ENCODE peak calls at places on chromosomes 6 and 20, in four cellular contexts. C is HL-60, Q is mucosa of descending colon, D is GM10248. U is an unnamed sample.

GRCh38 chr6:109478848-109479624 is 4.0 kb downstream of the ZBTB24 start:
- DNase-seq in D (no peak), C (no peak), Q (no peak), U (no peak)

GRCh38 chr20:51533291-51534172 is 9.0 kb downstream of the NFATC2 start:
- DNase-seq in C (no peak), Q (no peak), D (no peak), U (no peak)

GRCh38 chr6:132607544-132608233 is 16.4 kb downstream of the TAAR2 start:
- DNase-seq in Q (no peak), D (no peak), C (no peak), U (no peak)

GRCh38 chr6:28355743-28356665 is 6.3 kb downstream of the ZKSCAN3 start:
- DNase-seq in C (peak), Q (peak), D (peak), U (peak)

GRCh38 chr6:26327450-26328264 is 37.3 kb upstream of the BTN3A2 start:
- DNase-seq in C (no peak), D (no peak), Q (no peak), U (no peak)

GRCh38 chr20:22430746-22431168 is 153.6 kb downstream of the FOXA2 start:
- DNase-seq in D (no peak), Q (no peak), C (no peak), U (no peak)

GRCh38 chr20:63151554-63152321 is 64.2 kb downstream of the YTHDF1 start:
- DNase-seq in C (no peak), Q (peak), D (no peak), U (no peak)

GRCh38 chr6:107657755-107658461 is 166.2 kb downstream of the SCML4 start:
- DNase-seq in C (peak), Q (peak), D (peak), U (peak)

GRCh38 chr20:4401601-4402000 is 320.1 kb upstream of the PRND start:
- DNase-seq in C (no peak), D (no peak), Q (no peak), U (no peak)

GRCh38 chr6:57822896-57823358 is 505.5 kb downstream of the PRIM2 start:
- DNase-seq in D (no peak), Q (no peak), C (no peak), U (no peak)

GRCh38 chr6:14187408-14187807 is 69.8 kb downstream of the CD83 start:
- DNase-seq in D (no peak), C (no peak), Q (no peak), U (no peak)

GRCh38 chr6:151372164-151372563 is 19.2 kb downstream of the ZBTB2 start:
- DNase-seq in Q (no peak), D (no peak), C (no peak), U (no peak)

GRCh38 chr6:144595266-144595665 is 310.1 kb downstream of the UTRN start:
- DNase-seq in C (no peak), D (no peak), Q (no peak), U (no peak)

GRCh38 chr6:36378936-36379335 is 8.5 kb downstream of the ETV7 start:
- DNase-seq in D (no peak), Q (no peak), C (no peak), U (no peak)

GRCh38 chr6:149766156-149766768 is 16.7 kb downstream of the PCMT1 start:
- DNase-seq in D (no peak), C (no peak), Q (no peak), U (no peak)

GRCh38 chr6:128437685-128438084 is 82.7 kb downstream of the PTPRK start:
- DNase-seq in C (no peak), D (no peak), Q (no peak), U (no peak)

GRCh38 chr6:33390173-33390572 is 1.4 kb upstream of the KIFC1 start:
- DNase-seq in Q (no peak), C (no peak), D (no peak), U (no peak)

GRCh38 chr20:64065973-64066341 is 3.0 kb downstream of the TCEA2 start:
- DNase-seq in C (no peak), D (peak), Q (no peak), U (peak)

GRCh38 chr6:155595264-155595663 is 139.6 kb upstream of the NOX3 start:
- DNase-seq in D (no peak), C (no peak), Q (no peak), U (no peak)

GRCh38 chr20:40008177-40008576 is 680.9 kb downstream of the MAFB start:
- DNase-seq in Q (no peak), C (no peak), D (no peak), U (no peak)

GRCh38 chr6:23414204-23414501 is 711.9 kb upstream of the NRSN1 start:
- DNase-seq in D (peak), C (no peak), Q (no peak), U (peak)

GRCh38 chr6:151784441-151785214 is 22.9 kb upstream of the ESR1 start:
- DNase-seq in C (no peak), D (no peak), Q (no peak), U (no peak)

GRCh38 chr20:33667245-33668086 is 723 bp downstream of the ACTL10 start:
- DNase-seq in D (peak), Q (peak), C (peak), U (peak)

GRCh38 chr20:62590301-62591121 is 51.8 kb upstream of the SLCO4A1 start:
- DNase-seq in D (no peak), C (no peak), Q (no peak), U (no peak)

GRCh38 chr6:79466222-79466834 is 70.9 kb downstream of the LCA5 start:
- DNase-seq in C (no peak), Q (no peak), D (peak), U (peak)

GRCh38 chr6:43076093-43076927 is at the start of gene PTK7:
- DNase-seq in C (peak), Q (no peak), D (no peak), U (peak)

GRCh38 chr6:142088858-142089216 is 43.9 kb upstream of the GJE1 start:
- DNase-seq in C (no peak), D (no peak), Q (no peak), U (no peak)

GRCh38 chr20:36575066-36575743 is 1.8 kb downstream of the TGIF2 start:
- DNase-seq in D (peak), Q (peak), C (no peak), U (peak)

GRCh38 chr6:91786474-91787184 is 1199.8 kb upstream of the MAP3K7 start:
- DNase-seq in D (no peak), C (no peak), Q (no peak), U (no peak)

GRCh38 chr6:168100803-168101095 is 21.7 kb upstream of the FRMD1 start:
- DNase-seq in C (no peak), Q (no peak), D (no peak), U (no peak)

GRCh38 chr6:7555671-7556070 is 14.2 kb downstream of the DSP start:
- DNase-seq in D (no peak), C (no peak), Q (no peak), U (no peak)

GRCh38 chr6:43221046-43221773 is 8.1 kb downstream of the DNPH1 start:
- DNase-seq in Q (no peak), D (no peak), C (no peak), U (no peak)

GRCh38 chr6:149140910-149141290 is 176.6 kb upstream of the TAB2 start:
- DNase-seq in D (peak), Q (no peak), C (no peak), U (peak)

GRCh38 chr6:1479095-1479494 is 89.7 kb downstream of the FOXF2 start:
- DNase-seq in Q (no peak), C (no peak), D (no peak), U (no peak)

GRCh38 chr6:149727793-149728498 is 10.0 kb upstream of the LATS1 start:
- DNase-seq in D (no peak), Q (no peak), C (no peak), U (no peak)

GRCh38 chr20:4717816-4718215 is 3.9 kb upstream of the PRND start:
- DNase-seq in D (no peak), C (no peak), Q (no peak), U (no peak)

GRCh38 chr6:89368107-89368506 is 15.6 kb upstream of the UBE2J1 start:
- DNase-seq in D (peak), Q (no peak), C (peak), U (no peak)

GRCh38 chr20:8255945-8256632 is 124.0 kb downstream of the PLCB1 start:
- DNase-seq in D (no peak), C (no peak), Q (no peak), U (no peak)

DNA sequence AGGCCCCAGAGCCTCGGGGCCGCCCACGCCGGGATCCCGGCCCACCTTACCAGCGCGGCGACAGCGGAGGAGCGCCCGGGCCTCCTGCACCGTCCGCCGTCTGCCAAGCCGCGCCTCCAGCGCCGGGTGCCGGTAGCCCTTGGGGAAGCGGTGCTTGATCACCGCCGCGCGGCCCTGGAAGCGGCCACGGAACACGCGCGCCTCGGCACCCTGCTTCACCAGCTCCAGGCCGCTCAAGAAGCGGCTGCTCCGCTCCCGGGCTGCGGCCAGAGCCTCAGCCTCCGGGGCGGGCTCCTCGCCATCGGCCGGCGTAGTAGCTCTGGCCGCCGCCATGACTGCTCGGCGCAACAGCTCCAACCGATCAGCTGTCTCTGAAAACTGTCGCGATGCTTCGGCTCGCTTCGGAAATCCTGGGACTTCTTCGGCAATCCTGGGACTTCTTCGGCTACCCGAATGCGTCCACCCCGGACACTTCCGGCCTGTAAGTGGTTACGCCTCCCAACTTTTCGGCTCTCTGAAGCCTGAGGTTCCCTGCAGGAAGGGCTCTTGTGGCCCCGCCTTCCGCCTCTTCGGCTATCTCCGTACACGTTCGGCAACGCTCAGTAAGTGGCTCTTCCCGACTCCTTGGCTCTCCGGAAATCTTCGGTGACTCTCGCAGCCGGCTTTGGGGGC is at the start of gene TP53RK:
- DNase-seq in C (peak), Q (peak), D (peak), U (peak)
- TF ChIP-seq CTCF in C (no peak), Q (peak), D (no peak), U (no peak)

GRCh38 chr6:105642708-105643107 is 239.8 kb upstream of the PREP start:
- DNase-seq in D (no peak), Q (no peak), C (no peak), U (no peak)

GRCh38 chr6:105646391-105646867 is 243.5 kb upstream of the PREP start:
- DNase-seq in C (no peak), Q (no peak), D (peak), U (peak)

GRCh38 chr6:105645166-105645565 is 242.3 kb upstream of the PREP start:
- DNase-seq in C (no peak), D (no peak), Q (no peak), U (no peak)

GRCh38 chr6:105645958-105646357 is 243.1 kb upstream of the PREP start:
- DNase-seq in C (no peak), Q (no peak), D (no peak), U (no peak)

DNA sequence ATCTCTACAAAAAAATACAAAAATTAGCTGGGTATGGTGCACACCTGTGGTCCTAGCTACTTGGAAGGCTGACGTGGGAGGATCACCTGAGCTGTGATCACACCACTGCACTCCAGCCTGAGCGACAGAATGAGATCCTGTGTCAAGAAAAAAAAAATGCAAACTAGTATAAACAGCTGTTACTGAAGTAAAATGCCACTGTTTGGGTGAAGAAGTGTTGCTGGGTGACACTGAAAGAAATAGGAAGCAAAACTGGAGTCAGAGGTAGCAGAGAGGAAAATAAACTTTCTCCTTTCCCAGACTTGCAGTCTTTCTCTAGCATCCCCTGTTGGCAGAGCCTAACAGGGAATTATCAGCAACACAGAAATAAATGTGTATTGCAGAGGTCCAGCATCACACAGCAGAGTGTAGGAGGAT is 241.2 kb upstream of the PREP start:
- DNase-seq in C (no peak), Q (no peak), D (no peak), U (no peak)
- TF ChIP-seq CTCF in C (no peak), Q (no peak), D (peak), U (peak)

GRCh38 chr20:50153153-50153499 is 397 bp downstream of the PEDS1 start:
- DNase-seq in C (no peak), Q (no peak), D (no peak), U (no peak)

GRCh38 chr20:50152394-50153152 is 950 bp downstream of the PEDS1 start:
- DNase-seq in D (no peak), Q (no peak), C (no peak), U (no peak)

GRCh38 chr20:50149481-50150254 is 3.9 kb downstream of the PEDS1 start:
- DNase-seq in Q (no peak), D (no peak), C (no peak), U (no peak)

GRCh38 chr20:50151034-50151743 is 2.3 kb downstream of the PEDS1 start:
- DNase-seq in C (no peak), Q (no peak), D (no peak), U (no peak)

DNA sequence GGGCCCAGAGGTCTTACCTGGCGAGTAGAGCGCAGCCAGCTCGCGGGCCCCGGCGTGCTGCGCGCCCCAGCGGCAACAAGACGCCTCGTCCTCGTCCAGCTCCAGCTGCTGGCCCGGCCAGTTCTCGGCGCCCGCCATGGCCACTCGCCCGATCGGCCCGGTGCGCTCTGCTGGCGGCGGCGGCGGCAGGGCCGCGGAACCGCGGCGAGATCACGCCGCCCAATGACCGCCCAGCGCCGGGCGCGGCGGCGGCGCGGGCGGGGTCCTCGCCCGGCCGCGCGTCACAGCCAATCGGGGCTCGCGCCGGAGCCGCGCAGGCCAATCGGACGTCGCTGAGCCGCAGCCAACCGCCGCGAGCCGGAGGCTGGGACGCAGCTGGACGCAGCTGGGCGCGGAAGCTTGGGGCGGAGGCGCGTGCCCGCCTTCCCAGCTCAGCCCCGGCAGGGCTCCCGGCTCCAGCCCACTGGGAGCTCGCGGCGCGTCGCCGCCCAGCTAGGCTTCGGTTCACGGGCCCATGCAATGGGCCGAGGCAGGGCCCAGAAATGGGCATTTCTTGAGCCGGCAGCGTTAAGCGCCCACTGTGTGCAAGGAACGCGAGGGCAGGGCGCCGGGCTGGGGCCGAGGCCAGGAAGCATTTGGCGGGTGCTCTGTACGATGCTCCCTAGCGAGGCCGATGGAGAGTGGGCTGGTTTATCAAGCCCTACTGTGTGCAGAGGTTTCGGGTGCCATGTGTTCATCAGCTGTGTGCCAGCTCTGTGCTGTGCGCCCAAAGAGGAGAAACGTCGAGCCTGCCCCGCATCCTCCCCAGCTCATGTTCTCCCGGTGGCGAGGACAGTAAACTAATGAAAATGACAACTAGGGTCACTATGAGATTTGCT is at the start of gene PEDS1:
- DNase-seq in Q (peak), C (peak), D (peak), U (peak)
- TF ChIP-seq CTCF in Q (no peak), C (no peak), D (no peak), U (no peak)

DNA sequence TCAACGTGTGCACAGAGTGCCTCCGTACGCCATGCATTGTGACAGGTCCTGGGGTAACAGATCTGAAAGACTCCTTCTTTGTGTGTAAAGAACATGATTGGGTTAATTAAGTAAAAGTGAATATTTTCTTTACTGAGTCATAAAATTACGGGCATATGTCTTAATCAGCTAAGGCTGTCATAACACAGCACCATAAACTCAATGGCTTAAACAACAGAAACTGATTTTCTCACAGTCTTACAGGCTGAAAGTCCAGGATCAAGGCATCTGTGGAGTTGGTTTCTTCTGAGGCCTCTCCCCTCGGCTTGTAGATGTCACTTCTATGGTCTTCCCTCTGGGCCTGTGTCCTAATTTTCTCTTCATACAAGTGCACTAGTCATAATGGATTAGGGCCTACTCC is 176.9 kb downstream of the MTFR2 start:
- DNase-seq in D (no peak), Q (no peak), C (no peak), U (no peak)
- TF ChIP-seq CTCF in D (no peak), Q (no peak), C (no peak), U (no peak)

DNA sequence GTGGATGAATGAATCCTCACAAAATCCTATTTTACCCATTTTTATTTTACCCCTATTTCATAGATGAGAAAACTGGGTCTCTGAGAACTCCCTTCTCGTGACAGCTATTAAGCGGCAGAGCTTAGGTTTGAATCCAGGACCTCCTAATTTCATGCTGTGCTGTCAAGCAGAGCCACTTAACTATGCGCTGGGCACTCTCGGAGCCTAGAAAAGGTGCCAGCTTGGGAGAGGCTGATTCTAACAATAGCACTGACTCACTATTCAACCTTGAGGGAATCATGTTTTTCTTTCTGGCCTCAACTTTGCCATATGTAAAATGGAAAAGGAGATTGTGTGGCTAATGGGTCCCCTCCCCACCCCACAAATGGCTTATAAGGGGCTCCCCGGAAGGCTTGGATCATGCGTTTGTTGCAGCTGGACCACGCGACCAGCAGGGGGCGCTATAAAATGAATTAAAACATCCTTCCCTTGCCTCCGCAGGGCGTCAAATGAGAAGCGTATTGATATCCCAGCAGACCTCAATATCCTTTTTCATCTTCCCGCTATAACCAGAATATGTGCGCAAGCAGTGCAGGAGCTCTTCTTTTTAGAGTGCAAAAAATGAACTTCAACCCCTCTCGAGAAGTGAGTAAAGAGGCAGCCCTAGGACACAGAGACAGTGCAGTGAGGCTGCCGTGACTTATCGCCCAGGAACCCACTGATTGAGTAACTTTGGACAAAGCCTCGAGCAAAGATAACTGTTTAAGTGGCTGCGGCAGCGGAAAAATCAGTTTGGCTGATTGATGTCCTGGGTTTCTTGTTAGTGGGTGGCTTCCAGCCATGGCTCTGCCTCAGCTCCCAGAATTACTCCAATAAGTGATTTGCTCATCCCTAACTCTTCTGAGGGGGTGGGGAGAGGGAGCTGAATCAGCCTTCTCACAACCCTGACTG is 12.9 kb upstream of the PDYN start:
- DNase-seq in D (peak), Q (no peak), C (peak), U (peak)
- TF ChIP-seq CTCF in D (peak), Q (peak), C (peak), U (peak)

DNA sequence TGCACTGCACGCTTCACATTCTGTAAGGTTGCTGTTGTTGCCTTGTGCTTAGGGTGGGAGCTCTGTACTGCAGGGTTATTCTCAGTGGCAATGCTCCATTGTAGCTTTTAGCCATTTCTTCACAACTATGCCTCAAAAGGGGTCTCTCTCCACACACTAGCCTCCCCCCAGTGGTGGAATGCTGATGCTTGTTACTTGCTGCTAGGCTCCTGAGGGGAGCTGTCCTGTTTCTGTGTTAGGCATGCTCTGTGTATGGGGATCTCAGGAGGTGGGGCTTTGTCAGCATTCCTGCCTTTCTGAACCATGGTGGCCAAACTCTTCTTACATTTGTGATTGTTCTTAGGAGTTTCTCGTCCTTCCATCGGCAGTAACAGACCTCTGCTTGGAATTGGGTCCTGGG is 18.8 kb downstream of the TMEM170B start:
- DNase-seq in Q (no peak), C (no peak), D (no peak), U (no peak)
- TF ChIP-seq CTCF in Q (no peak), C (no peak), D (no peak), U (no peak)

U was measured in GM13976.